ENCODE peak calls at places on chromosomes 6 and 20, in nine cellular contexts. B, C, K, G, O, Q, T, U and M are unnamed samples.

GRCh38 chr6:41947581-41948220 is 6.1 kb upstream of the CCND3 start:
- DNase-seq in B (no peak), C (no peak), K (no peak), G (no peak), O (no peak), Q (no peak), T (no peak), U (no peak), M (no peak)

GRCh38 chr20:1203630-1204029 is 376 bp downstream of the C20orf202 start:
- DNase-seq in B (no peak), C (no peak), K (no peak), G (no peak), O (no peak), Q (no peak), T (no peak), U (no peak), M (no peak)

GRCh38 chr6:90044833-90045337 is 150.6 kb downstream of the GJA10 start:
- DNase-seq in B (no peak), C (no peak), K (peak), G (no peak), O (no peak), Q (peak), T (peak), U (no peak), M (peak)

GRCh38 chr6:106084106-106084963 is 1.8 kb upstream of the PRDM1 start:
- DNase-seq in B (peak), C (no peak), K (peak), G (no peak), O (no peak), Q (peak), T (peak), U (peak), M (peak)

GRCh38 chr6:6744551-6744950 is 156.0 kb downstream of the LY86 start:
- DNase-seq in B (no peak), C (no peak), K (no peak), G (no peak), O (no peak), Q (no peak), T (no peak), U (no peak), M (no peak)

GRCh38 chr6:117194978-117195377 is 70.4 kb upstream of the VGLL2 start:
- DNase-seq in B (no peak), C (no peak), K (no peak), G (no peak), O (no peak), Q (no peak), T (no peak), U (peak), M (no peak)

GRCh38 chr6:167532410-167533294 is 207.8 kb downstream of the TTLL2 start:
- DNase-seq in B (no peak), C (no peak), K (no peak), G (no peak), O (no peak), Q (no peak), T (no peak), U (no peak), M (no peak)

GRCh38 chr6:26032387-26033131 is 54.7 kb upstream of the HFE start:
- DNase-seq in B (no peak), C (no peak), K (peak), G (no peak), O (peak), Q (peak), T (peak), U (peak), M (peak)

GRCh38 chr6:17091122-17091521 is 10.7 kb upstream of the STMND1 start:
- DNase-seq in B (no peak), C (no peak), K (no peak), G (no peak), O (no peak), Q (no peak), T (peak), U (peak), M (no peak)

GRCh38 chr20:53032021-53033001 is 60.2 kb downstream of the TSHZ2 start:
- DNase-seq in B (peak), C (no peak), K (no peak), G (no peak), O (no peak), Q (no peak), T (peak), U (no peak), M (peak)

GRCh38 chr6:7087491-7087979 is 20.2 kb upstream of the RREB1 start:
- DNase-seq in B (no peak), C (no peak), K (no peak), G (no peak), O (no peak), Q (no peak), T (no peak), U (no peak), M (no peak)

GRCh38 chr20:57509665-57510237 is 15.2 kb downstream of the CTCFL start:
- DNase-seq in B (no peak), C (no peak), K (peak), G (peak), O (no peak), Q (no peak), T (peak), U (peak), M (no peak)

GRCh38 chr20:17501701-17502100 is 29.5 kb downstream of the BFSP1 start:
- DNase-seq in B (no peak), C (no peak), K (no peak), G (no peak), O (no peak), Q (no peak), T (no peak), U (no peak), M (no peak)

GRCh38 chr6:30810813-30811329 is 66.5 kb upstream of the IER3 start:
- DNase-seq in B (no peak), C (peak), K (no peak), G (no peak), O (no peak), Q (no peak), T (no peak), U (no peak), M (peak)

GRCh38 chr6:33195304-33196022 is 3.2 kb upstream of the COL11A2 start:
- DNase-seq in B (no peak), C (no peak), K (no peak), G (peak), O (no peak), Q (no peak), T (no peak), U (peak), M (no peak)

GRCh38 chr6:137247724-137248123 is 28.5 kb upstream of the IFNGR1 start:
- DNase-seq in B (no peak), C (no peak), K (no peak), G (no peak), O (no peak), Q (no peak), T (no peak), U (no peak), M (no peak)

GRCh38 chr6:131963063-131963462 is 11.9 kb upstream of the CCN2 start:
- DNase-seq in B (no peak), C (no peak), K (no peak), G (no peak), O (no peak), Q (no peak), T (no peak), U (no peak), M (no peak)

GRCh38 chr20:48750941-48751620 is 76.7 kb downstream of the PREX1 start:
- DNase-seq in B (peak), C (no peak), K (peak), G (peak), O (peak), Q (no peak), T (no peak), U (peak), M (no peak)

GRCh38 chr6:169780571-169781091 is 29.2 kb downstream of the ERMARD start:
- DNase-seq in B (no peak), C (no peak), K (no peak), G (peak), O (no peak), Q (no peak), T (no peak), U (no peak), M (no peak)

GRCh38 chr6:101086473-101086872 is 205.3 kb upstream of the ASCC3 start:
- DNase-seq in B (no peak), C (no peak), K (peak), G (peak), O (no peak), Q (no peak), T (no peak), U (peak), M (no peak)

GRCh38 chr6:42264852-42265390 is 47.3 kb upstream of the MRPS10 start:
- DNase-seq in B (no peak), C (no peak), K (no peak), G (no peak), O (no peak), Q (no peak), T (no peak), U (no peak), M (no peak)

GRCh38 chr6:69719602-69720193 is 77.1 kb downstream of the LMBRD1 start:
- DNase-seq in B (no peak), C (no peak), K (peak), G (peak), O (no peak), Q (peak), T (peak), U (peak), M (peak)

GRCh38 chr6:14665827-14666724 is 548.5 kb downstream of the CD83 start:
- DNase-seq in B (no peak), C (no peak), K (no peak), G (peak), O (no peak), Q (peak), T (peak), U (no peak), M (peak)

GRCh38 chr20:17943343-17943742 is 25.3 kb downstream of the SNX5 start:
- DNase-seq in B (no peak), C (no peak), K (no peak), G (no peak), O (no peak), Q (no peak), T (no peak), U (no peak), M (no peak)

GRCh38 chr6:156283091-156283490 is 494.1 kb upstream of the ARID1B start:
- DNase-seq in B (no peak), C (no peak), K (peak), G (no peak), O (no peak), Q (no peak), T (no peak), U (no peak), M (no peak)

GRCh38 chr6:134342211-134342610 is 24.3 kb upstream of the SGK1 start:
- DNase-seq in B (peak), C (no peak), K (no peak), G (peak), O (no peak), Q (no peak), T (no peak), U (no peak), M (no peak)

GRCh38 chr6:74873911-74874310 is 331.9 kb downstream of the COL12A1 start:
- DNase-seq in B (no peak), C (no peak), K (no peak), G (no peak), O (no peak), Q (no peak), T (no peak), U (no peak), M (no peak)

GRCh38 chr20:20734475-20734948 is 22.1 kb upstream of the RALGAPA2 start:
- DNase-seq in B (no peak), C (no peak), K (no peak), G (no peak), O (no peak), Q (no peak), T (no peak), U (peak), M (no peak)
- H3K27ac ChIP-seq in B (no peak), C (no peak), K (no peak), G (no peak), O (no peak), Q (no peak), T (no peak), U (no peak), M (no peak)

DNA sequence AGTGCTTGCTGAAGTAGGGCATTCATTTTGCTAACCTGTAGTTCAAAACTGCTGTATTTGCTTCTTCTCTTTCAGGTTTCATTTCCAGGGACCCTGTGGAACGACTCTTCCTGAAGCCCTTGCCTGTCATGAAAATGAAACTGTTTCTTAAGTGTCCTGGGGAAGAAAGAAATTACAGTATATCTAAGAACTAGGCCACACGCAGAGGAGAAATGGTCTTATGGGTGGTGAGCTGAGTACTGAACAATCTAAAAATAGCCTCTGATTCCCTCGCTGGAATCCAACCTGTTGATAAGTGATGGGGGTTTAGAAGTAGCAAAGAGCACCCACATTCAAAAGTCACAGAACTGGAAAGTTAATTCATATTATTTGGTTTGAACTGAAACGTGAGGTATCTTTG is 3.4 kb upstream of the NOL7 start:
- DNase-seq in B (no peak), C (no peak), K (no peak), G (no peak), O (no peak), Q (no peak), T (no peak), U (no peak), M (no peak)
- H3K27ac ChIP-seq in B (peak), C (no peak), K (no peak), G (no peak), O (no peak), Q (no peak), T (no peak), U (no peak), M (no peak)

GRCh38 chr6:3353504-3353903 is 94.8 kb downstream of the PSMG4 start:
- DNase-seq in B (no peak), C (no peak), K (no peak), G (no peak), O (no peak), Q (no peak), T (no peak), U (no peak), M (no peak)

GRCh38 chr6:3355358-3356055 is 96.8 kb downstream of the PSMG4 start:
- DNase-seq in B (peak), C (no peak), K (peak), G (peak), O (peak), Q (no peak), T (peak), U (peak), M (no peak)

GRCh38 chr6:3355011-3355357 is 96.2 kb downstream of the PSMG4 start:
- DNase-seq in B (no peak), C (no peak), K (no peak), G (no peak), O (no peak), Q (no peak), T (no peak), U (no peak), M (no peak)

GRCh38 chr6:3352678-3353077 is 93.9 kb downstream of the PSMG4 start:
- DNase-seq in B (no peak), C (no peak), K (no peak), G (no peak), O (no peak), Q (no peak), T (no peak), U (no peak), M (no peak)

DNA sequence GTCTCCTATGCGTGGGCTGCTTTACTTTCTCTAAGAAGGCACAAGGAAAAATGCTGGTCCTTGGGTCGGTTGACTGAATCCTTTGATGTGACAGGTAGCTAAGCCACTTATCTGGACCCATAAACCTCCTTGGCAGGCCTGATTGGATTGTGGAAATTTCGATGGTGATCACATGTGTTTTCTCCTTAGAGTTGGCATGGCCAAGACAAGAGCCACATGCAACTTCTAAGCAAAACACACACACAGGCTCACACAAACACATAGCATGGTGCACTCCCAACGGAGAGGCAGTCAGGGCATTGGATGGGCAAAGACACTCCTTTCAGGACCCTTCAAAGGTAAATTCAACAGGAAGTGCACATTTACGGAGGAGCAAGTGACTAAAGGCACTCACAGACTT is 95.2 kb downstream of the PSMG4 start:
- DNase-seq in B (no peak), C (no peak), K (no peak), G (no peak), O (no peak), Q (no peak), T (no peak), U (no peak), M (no peak)
- H3K27ac ChIP-seq in B (peak), C (no peak), K (no peak), G (no peak), O (no peak), Q (no peak), T (no peak), U (no peak), M (no peak)

GRCh38 chr6:149845549-149845948 is 18.6 kb downstream of the LRP11 start:
- DNase-seq in B (no peak), C (no peak), K (peak), G (no peak), O (no peak), Q (no peak), T (no peak), U (no peak), M (no peak)
- H3K27ac ChIP-seq in B (no peak), C (no peak), K (no peak), G (no peak), O (no peak), Q (no peak), T (no peak), U (no peak), M (no peak)

GRCh38 chr20:13744403-13744802 is 40.3 kb downstream of the ESF1 start:
- DNase-seq in B (no peak), C (no peak), K (no peak), G (no peak), O (no peak), Q (peak), T (no peak), U (no peak), M (no peak)

GRCh38 chr20:13735829-13736228 is 48.9 kb downstream of the ESF1 start:
- DNase-seq in B (no peak), C (no peak), K (no peak), G (no peak), O (no peak), Q (no peak), T (no peak), U (no peak), M (no peak)

GRCh38 chr20:13741879-13742278 is 42.8 kb downstream of the ESF1 start:
- DNase-seq in B (no peak), C (no peak), K (no peak), G (no peak), O (no peak), Q (no peak), T (no peak), U (no peak), M (no peak)

GRCh38 chr20:13736792-13737191 is 47.9 kb downstream of the ESF1 start:
- DNase-seq in B (no peak), C (no peak), K (no peak), G (no peak), O (no peak), Q (peak), T (peak), U (no peak), M (no peak)

DNA sequence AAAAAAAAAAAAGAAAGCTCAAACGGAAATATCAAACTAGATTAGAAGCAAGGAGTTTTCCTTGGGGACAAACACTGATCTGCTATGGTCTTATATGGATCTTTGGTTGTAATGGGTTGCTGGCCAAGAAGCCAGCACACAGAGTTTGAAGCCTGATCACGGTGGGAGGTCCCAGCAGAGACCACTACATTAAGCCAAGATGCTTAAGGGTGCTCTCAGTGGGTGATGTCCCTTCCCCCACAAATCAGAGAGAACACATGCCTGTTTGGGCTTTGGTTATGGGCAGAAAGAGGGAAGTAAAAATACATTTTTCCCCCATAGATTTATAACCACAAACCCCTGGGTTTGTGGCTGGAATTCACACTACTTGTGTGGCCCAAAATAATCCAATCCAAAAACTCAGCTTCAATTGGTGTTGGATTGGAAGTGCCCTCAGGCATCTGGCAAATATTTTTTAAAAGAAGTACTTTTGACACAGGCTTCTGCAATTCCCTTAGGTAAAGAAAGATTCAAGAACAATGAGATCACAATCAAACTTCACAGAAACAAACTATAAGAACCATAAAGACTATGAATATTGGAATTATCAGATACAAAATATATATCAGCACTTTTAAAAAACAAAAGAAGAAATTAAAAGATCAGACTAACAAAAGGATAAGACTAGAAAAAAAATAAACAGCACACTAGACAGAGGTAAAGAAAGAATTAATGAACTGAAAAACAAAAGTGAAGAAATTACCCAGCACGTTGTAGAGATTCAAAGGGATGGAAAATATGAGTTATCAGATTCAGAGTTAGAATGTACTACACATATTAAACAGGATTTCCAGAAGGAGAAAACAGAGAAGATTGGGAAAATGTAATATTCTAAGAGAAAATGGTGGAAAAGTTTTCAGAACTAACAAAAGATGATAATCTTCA is 44.7 kb downstream of the ESF1 start:
- DNase-seq in B (no peak), C (no peak), K (no peak), G (no peak), O (no peak), Q (no peak), T (no peak), U (no peak), M (no peak)
- H3K27ac ChIP-seq in B (no peak), C (no peak), K (no peak), G (peak), O (no peak), Q (no peak), T (no peak), U (no peak), M (no peak)

DNA sequence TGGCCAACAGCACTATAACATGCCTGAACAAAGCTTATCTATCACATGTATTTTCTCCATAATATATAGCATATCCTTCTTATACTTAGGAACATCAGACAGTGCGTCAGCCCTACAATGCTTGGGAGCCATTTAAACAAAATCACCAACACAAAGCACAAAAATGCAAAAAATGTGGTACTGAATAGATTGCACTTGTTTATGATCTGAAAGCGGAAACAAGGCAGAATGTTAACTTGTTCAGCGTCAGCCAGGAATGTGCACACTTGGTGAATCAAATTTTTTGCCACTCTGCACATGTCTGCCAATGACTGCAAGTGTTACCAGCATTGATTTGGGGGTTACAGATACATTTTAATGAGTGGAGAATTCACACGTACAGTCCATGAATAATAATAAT is 14.8 kb downstream of the SLC35A1 start:
- DNase-seq in B (no peak), C (no peak), K (no peak), G (no peak), O (no peak), Q (peak), T (no peak), U (no peak), M (peak)
- H3K27ac ChIP-seq in B (no peak), C (no peak), K (no peak), G (no peak), O (no peak), Q (no peak), T (no peak), U (no peak), M (no peak)

DNA sequence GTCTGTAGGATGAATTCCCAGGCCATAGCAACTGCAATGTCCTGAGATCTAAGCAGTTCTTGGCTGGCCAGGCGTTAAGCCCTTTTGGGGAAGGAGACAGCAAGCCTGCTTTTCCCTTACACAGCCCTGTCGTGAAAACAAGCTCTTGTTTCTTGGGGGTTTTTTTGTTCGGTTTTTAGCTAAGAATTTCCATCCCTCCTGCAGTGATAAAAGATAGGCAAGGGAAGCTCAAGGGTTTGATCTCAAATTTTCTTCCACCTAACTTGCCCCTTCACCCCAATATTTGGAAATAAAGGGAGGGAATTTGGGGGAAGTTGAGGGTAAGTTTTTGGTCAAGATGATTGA is 1.5 kb downstream of the TNFRSF21 start:
- DNase-seq in B (no peak), C (no peak), K (no peak), G (no peak), O (no peak), Q (no peak), T (peak), U (peak), M (no peak)
- H3K27ac ChIP-seq in B (peak), C (no peak), K (no peak), G (no peak), O (no peak), Q (no peak), T (no peak), U (no peak), M (peak)

GRCh38 chr6:152290693-152291092 is 346.5 kb downstream of the SYNE1 start:
- DNase-seq in B (no peak), C (no peak), K (no peak), G (no peak), O (no peak), Q (no peak), T (no peak), U (no peak), M (no peak)
- H3K27ac ChIP-seq in B (peak), C (no peak), K (no peak), G (no peak), O (no peak), Q (no peak), T (no peak), U (no peak), M (no peak)